ENCODE peak calls at places on chromosomes 3 and 15, in eight cellular contexts. Q is stimulated activated CD4-positive, alpha-beta T cell treated with anti-CD3 and anti-CD28 coated beads, Interleukin-4, amount 100 ng/mL, for 48 hours; V is NCI-H1105; I is stimulated activated CD8-positive, alpha-beta memory T cell treated with anti-CD3 and anti-CD28 coated beads, Interleukin-15, amount 100 ng/mL, for 4 hours; R is NB4; S is HT1080; U is non-pigmented ciliary epithelial cell; N is AG08396. W is an unnamed sample.

GRCh38 chr15:101156509-101157159 is 95.2 kb downstream of the CHSY1 start:
- DNase-seq in Q (no peak), V (no peak), I (no peak), R (peak), S (no peak), U (no peak), N (no peak), W (no peak)

GRCh38 chr15:52615302-52615701 is 46.5 kb upstream of the ARPP19 start:
- DNase-seq in Q (no peak), V (no peak), I (no peak), R (no peak), S (no peak), U (no peak), N (no peak), W (no peak)

GRCh38 chr15:70504305-70504951 is 258.9 kb downstream of the UACA start:
- DNase-seq in Q (no peak), V (no peak), I (no peak), R (peak), S (no peak), U (no peak), N (no peak), W (peak)

GRCh38 chr3:187186801-187187421 is 10.4 kb upstream of the RTP1 start:
- DNase-seq in Q (no peak), V (no peak), I (no peak), R (no peak), S (peak), U (peak), N (peak), W (no peak)

GRCh38 chr3:121473001-121473400 is 72.8 kb downstream of the POLQ start:
- DNase-seq in Q (no peak), V (no peak), I (no peak), R (no peak), S (no peak), U (no peak), N (no peak), W (no peak)

GRCh38 chr3:187833375-187833774 is 88.1 kb upstream of the BCL6 start:
- DNase-seq in Q (no peak), V (no peak), I (no peak), R (no peak), S (no peak), U (no peak), N (no peak), W (no peak)

GRCh38 chr15:67918205-67918861 is 78.5 kb upstream of the RNU6-1 start:
- DNase-seq in Q (no peak), V (no peak), I (no peak), R (no peak), S (no peak), U (no peak), N (no peak), W (no peak)

GRCh38 chr3:78855190-78855589 is 912.6 kb downstream of the ROBO1 start:
- DNase-seq in Q (no peak), V (no peak), I (no peak), R (no peak), S (no peak), U (no peak), N (no peak), W (no peak)

GRCh38 chr3:87436781-87437543 is 160.6 kb upstream of the POU1F1 start:
- DNase-seq in Q (no peak), V (no peak), I (no peak), R (no peak), S (peak), U (no peak), N (no peak), W (no peak)

GRCh38 chr3:47108546-47108945 is 55.4 kb downstream of the SETD2 start:
- DNase-seq in Q (no peak), V (no peak), I (no peak), R (no peak), S (no peak), U (no peak), N (peak), W (no peak)

GRCh38 chr15:62625421-62626033 is 417.0 kb upstream of the TPM1 start:
- DNase-seq in Q (no peak), V (no peak), I (no peak), R (no peak), S (no peak), U (no peak), N (peak), W (peak)

GRCh38 chr3:187735837-187736236 is 9.4 kb downstream of the BCL6 start:
- DNase-seq in Q (no peak), V (no peak), I (no peak), R (no peak), S (no peak), U (no peak), N (peak), W (no peak)

GRCh38 chr3:33799202-33799551 is 747 bp downstream of the PDCD6IP start:
- DNase-seq in Q (no peak), V (no peak), I (no peak), R (no peak), S (no peak), U (no peak), N (no peak), W (no peak)

GRCh38 chr3:185363662-185364203 is 797 bp downstream of the MAP3K13 start:
- DNase-seq in Q (no peak), V (no peak), I (no peak), R (peak), S (no peak), U (no peak), N (no peak), W (no peak)

GRCh38 chr3:117139681-117140080 is 430.1 kb downstream of the TUSC7 start:
- DNase-seq in Q (no peak), V (no peak), I (no peak), R (no peak), S (no peak), U (no peak), N (no peak), W (no peak)

GRCh38 chr3:5188419-5189405 is 1.2 kb downstream of the EDEM1 start:
- DNase-seq in Q (no peak), V (no peak), I (peak), R (peak), S (peak), U (no peak), N (peak), W (no peak)

GRCh38 chr3:138914870-138915502 is 32.0 kb downstream of the FOXL2 start:
- DNase-seq in Q (no peak), V (no peak), I (no peak), R (peak), S (peak), U (no peak), N (no peak), W (no peak)

GRCh38 chr15:58522391-58522790 is 90.6 kb downstream of the LIPC start:
- DNase-seq in Q (no peak), V (no peak), I (no peak), R (no peak), S (no peak), U (no peak), N (no peak), W (peak)

GRCh38 chr3:137930976-137931375 is 79.0 kb upstream of the CLDN18 start:
- DNase-seq in Q (no peak), V (no peak), I (no peak), R (no peak), S (no peak), U (no peak), N (no peak), W (no peak)

GRCh38 chr3:194321666-194322640 is 29.2 kb downstream of the CPN2 start:
- DNase-seq in Q (no peak), V (no peak), I (no peak), R (no peak), S (no peak), U (no peak), N (no peak), W (no peak)

GRCh38 chr3:53719796-53720195 is 126.4 kb downstream of the CHDH start:
- DNase-seq in Q (no peak), V (no peak), I (no peak), R (no peak), S (no peak), U (no peak), N (no peak), W (no peak)

GRCh38 chr3:123832712-123833397 is 51.3 kb downstream of the MYLK start:
- DNase-seq in Q (no peak), V (no peak), I (no peak), R (no peak), S (no peak), U (no peak), N (no peak), W (no peak)

GRCh38 chr3:171005648-171006047 is 20.9 kb downstream of the SLC2A2 start:
- DNase-seq in Q (no peak), V (no peak), I (no peak), R (no peak), S (no peak), U (peak), N (no peak), W (no peak)

GRCh38 chr15:63076136-63077005 is 33.8 kb downstream of the TPM1 start:
- DNase-seq in Q (no peak), V (no peak), I (no peak), R (peak), S (peak), U (no peak), N (no peak), W (no peak)

GRCh38 chr3:11784962-11785361 is 61.7 kb downstream of the TAMM41 start:
- DNase-seq in Q (no peak), V (no peak), I (no peak), R (peak), S (no peak), U (no peak), N (no peak), W (no peak)

GRCh38 chr3:120550546-120550945 is 45.6 kb upstream of the NDUFB4 start:
- DNase-seq in Q (no peak), V (no peak), I (no peak), R (peak), S (no peak), U (no peak), N (no peak), W (no peak)

GRCh38 chr3:16151109-16151508 is 23.4 kb upstream of the GALNT15 start:
- DNase-seq in Q (no peak), V (no peak), I (no peak), R (no peak), S (peak), U (peak), N (peak), W (peak)

GRCh38 chr15:59632714-59633113 is 21.1 kb downstream of the GCNT3 start:
- DNase-seq in Q (no peak), V (no peak), I (no peak), R (peak), S (peak), U (no peak), N (peak), W (no peak)

GRCh38 chr15:94670436-94671034 is 439.2 kb downstream of the MCTP2 start:
- DNase-seq in Q (no peak), V (peak), I (no peak), R (peak), S (peak), U (peak), N (peak), W (peak)

GRCh38 chr3:132598181-132598580 is 1.1 kb downstream of the ACKR4 start:
- DNase-seq in Q (no peak), V (no peak), I (no peak), R (no peak), S (no peak), U (no peak), N (no peak), W (no peak)

W was measured in Ammon's horn.